ENCODE peak calls at places on chromosome 9, in seven cellular contexts. One of them, this sample, is unnamed. For H3K4me1, the result is how much of the 10 kb centered on the place peaks cover.

GRCh38 chr9:135809166-135809565 is 98.2 kb downstream of the CAMSAP1 start:
- DNase-seq in esophagus squamous epithelium: no peak
- DNase-seq in GM23338: no peak
- DNase-seq in spleen: no peak
- DNase-seq in hepatocyte: no peak
- DNase-seq in tibial nerve: no peak
- DNase-seq in HepG2: no peak
- DNase-seq in this sample: no peak

GRCh38 chr9:89218040-89218928 is 39.7 kb upstream of the SHC3 start:
- DNase-seq in esophagus squamous epithelium: no peak
- DNase-seq in GM23338: peak
- DNase-seq in spleen: no peak
- DNase-seq in hepatocyte: no peak
- DNase-seq in tibial nerve: no peak
- DNase-seq in HepG2: no peak
- DNase-seq in this sample: no peak

GRCh38 chr9:130794923-130795495 is 40.0 kb upstream of the ABL1 start:
- DNase-seq in esophagus squamous epithelium: no peak
- DNase-seq in GM23338: peak
- DNase-seq in spleen: no peak
- DNase-seq in hepatocyte: no peak
- DNase-seq in tibial nerve: no peak
- DNase-seq in HepG2: no peak
- DNase-seq in this sample: no peak

GRCh38 chr9:129813661-129814060 is 10.3 kb downstream of the TOR1A start:
- DNase-seq in esophagus squamous epithelium: no peak
- DNase-seq in GM23338: no peak
- DNase-seq in spleen: no peak
- DNase-seq in hepatocyte: no peak
- DNase-seq in tibial nerve: no peak
- DNase-seq in HepG2: no peak
- DNase-seq in this sample: no peak

GRCh38 chr9:91391426-91392217 is 29.9 kb upstream of the AUH start:
- DNase-seq in esophagus squamous epithelium: no peak
- DNase-seq in GM23338: no peak
- DNase-seq in spleen: no peak
- DNase-seq in hepatocyte: no peak
- DNase-seq in tibial nerve: no peak
- DNase-seq in HepG2: no peak
- DNase-seq in this sample: no peak

GRCh38 chr9:15135167-15135792 is 171.7 kb downstream of the TTC39B start:
- DNase-seq in esophagus squamous epithelium: no peak
- DNase-seq in GM23338: peak
- DNase-seq in spleen: no peak
- DNase-seq in hepatocyte: peak
- DNase-seq in tibial nerve: peak
- DNase-seq in HepG2: peak
- DNase-seq in this sample: peak

GRCh38 chr9:77433675-77434445 is 214.3 kb downstream of the GNA14 start:
- DNase-seq in esophagus squamous epithelium: no peak
- DNase-seq in GM23338: peak
- DNase-seq in spleen: no peak
- DNase-seq in hepatocyte: peak
- DNase-seq in tibial nerve: peak
- DNase-seq in HepG2: peak
- DNase-seq in this sample: peak

GRCh38 chr9:110059461-110059860 is 148.5 kb downstream of the C9orf152 start:
- DNase-seq in esophagus squamous epithelium: no peak
- DNase-seq in GM23338: no peak
- DNase-seq in spleen: no peak
- DNase-seq in hepatocyte: no peak
- DNase-seq in tibial nerve: no peak
- DNase-seq in HepG2: no peak
- DNase-seq in this sample: no peak

GRCh38 chr9:20786807-20787206 is 102.7 kb downstream of the FOCAD start:
- DNase-seq in esophagus squamous epithelium: no peak
- DNase-seq in GM23338: no peak
- DNase-seq in spleen: no peak
- DNase-seq in hepatocyte: no peak
- DNase-seq in tibial nerve: no peak
- DNase-seq in HepG2: no peak
- DNase-seq in this sample: no peak

GRCh38 chr9:96020822-96021615 is 145.5 kb downstream of the ERCC6L2 start:
- DNase-seq in esophagus squamous epithelium: no peak
- DNase-seq in GM23338: peak
- DNase-seq in spleen: peak
- DNase-seq in hepatocyte: peak
- DNase-seq in tibial nerve: no peak
- DNase-seq in HepG2: no peak
- DNase-seq in this sample: peak

GRCh38 chr9:6413365-6414263 is 615 bp downstream of the UHRF2 start:
- DNase-seq in esophagus squamous epithelium: no peak
- DNase-seq in GM23338: peak
- DNase-seq in spleen: peak
- DNase-seq in hepatocyte: peak
- DNase-seq in tibial nerve: no peak
- DNase-seq in HepG2: no peak
- DNase-seq in this sample: no peak

GRCh38 chr9:114929166-114929565 is 1.2 kb downstream of the TNFSF8 start:
- DNase-seq in esophagus squamous epithelium: no peak
- DNase-seq in GM23338: no peak
- DNase-seq in spleen: no peak
- DNase-seq in hepatocyte: no peak
- DNase-seq in tibial nerve: no peak
- DNase-seq in HepG2: no peak
- DNase-seq in this sample: no peak

GRCh38 chr9:80648336-80648735 is 1041.0 kb downstream of the TLE1 start:
- DNase-seq in esophagus squamous epithelium: no peak
- DNase-seq in GM23338: no peak
- DNase-seq in spleen: no peak
- DNase-seq in hepatocyte: no peak
- DNase-seq in tibial nerve: no peak
- DNase-seq in HepG2: no peak
- DNase-seq in this sample: no peak

GRCh38 chr9:109115931-109116541 is 3.7 kb downstream of the TMEM245 start:
- DNase-seq in esophagus squamous epithelium: no peak
- DNase-seq in GM23338: no peak
- DNase-seq in spleen: no peak
- DNase-seq in hepatocyte: no peak
- DNase-seq in tibial nerve: no peak
- DNase-seq in HepG2: no peak
- DNase-seq in this sample: no peak

GRCh38 chr9:90517103-90517502 is 125.5 kb downstream of the DIRAS2 start:
- DNase-seq in esophagus squamous epithelium: no peak
- DNase-seq in GM23338: peak
- DNase-seq in spleen: no peak
- DNase-seq in hepatocyte: peak
- DNase-seq in tibial nerve: no peak
- DNase-seq in HepG2: no peak
- DNase-seq in this sample: peak

GRCh38 chr9:87122947-87123685 is 175.8 kb upstream of the GAS1 start:
- DNase-seq in esophagus squamous epithelium: no peak
- DNase-seq in GM23338: no peak
- DNase-seq in spleen: no peak
- DNase-seq in hepatocyte: peak
- DNase-seq in tibial nerve: no peak
- DNase-seq in HepG2: no peak
- DNase-seq in this sample: peak

DNA sequence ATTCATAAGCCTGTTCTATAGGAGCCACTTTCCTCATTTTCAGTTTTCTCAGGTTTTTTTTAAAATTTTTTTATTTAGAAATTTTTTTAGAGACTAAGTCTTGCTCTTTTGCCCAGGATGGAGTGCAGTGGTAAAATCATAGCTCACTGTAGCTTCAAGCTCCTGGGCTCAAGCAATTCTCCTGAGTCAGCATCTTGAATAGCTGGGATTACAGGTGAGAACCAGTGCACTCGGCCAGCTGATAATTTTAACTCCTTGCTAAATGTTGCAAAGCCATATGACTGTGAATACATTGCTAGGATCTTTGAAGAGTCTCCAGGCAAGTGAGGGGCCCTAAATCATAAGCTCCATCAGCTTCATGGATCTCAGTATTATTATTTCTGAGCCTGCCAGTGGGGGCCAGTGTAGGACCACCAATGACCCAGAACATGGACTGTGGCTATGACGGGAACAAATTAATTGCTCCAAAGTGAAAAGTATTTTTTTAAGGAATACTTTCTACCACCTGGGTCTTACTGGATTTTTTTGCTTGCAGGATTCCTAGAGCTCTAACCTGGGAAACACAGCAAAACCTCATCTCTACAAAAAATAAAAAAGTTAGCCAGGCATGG is 5.7 kb upstream of the GAPVD1 start:
- DNase-seq in esophagus squamous epithelium: no peak
- DNase-seq in GM23338: peak
- DNase-seq in spleen: no peak
- DNase-seq in hepatocyte: peak
- DNase-seq in tibial nerve: no peak
- DNase-seq in HepG2: peak
- DNase-seq in this sample: no peak
- TF ChIP-seq CTCF in esophagus squamous epithelium: peak
- TF ChIP-seq CTCF in GM23338: peak
- TF ChIP-seq CTCF in spleen: peak
- TF ChIP-seq CTCF in hepatocyte: peak
- TF ChIP-seq CTCF in tibial nerve: no peak
- TF ChIP-seq CTCF in HepG2: peak
- TF ChIP-seq CTCF in this sample: peak

DNA sequence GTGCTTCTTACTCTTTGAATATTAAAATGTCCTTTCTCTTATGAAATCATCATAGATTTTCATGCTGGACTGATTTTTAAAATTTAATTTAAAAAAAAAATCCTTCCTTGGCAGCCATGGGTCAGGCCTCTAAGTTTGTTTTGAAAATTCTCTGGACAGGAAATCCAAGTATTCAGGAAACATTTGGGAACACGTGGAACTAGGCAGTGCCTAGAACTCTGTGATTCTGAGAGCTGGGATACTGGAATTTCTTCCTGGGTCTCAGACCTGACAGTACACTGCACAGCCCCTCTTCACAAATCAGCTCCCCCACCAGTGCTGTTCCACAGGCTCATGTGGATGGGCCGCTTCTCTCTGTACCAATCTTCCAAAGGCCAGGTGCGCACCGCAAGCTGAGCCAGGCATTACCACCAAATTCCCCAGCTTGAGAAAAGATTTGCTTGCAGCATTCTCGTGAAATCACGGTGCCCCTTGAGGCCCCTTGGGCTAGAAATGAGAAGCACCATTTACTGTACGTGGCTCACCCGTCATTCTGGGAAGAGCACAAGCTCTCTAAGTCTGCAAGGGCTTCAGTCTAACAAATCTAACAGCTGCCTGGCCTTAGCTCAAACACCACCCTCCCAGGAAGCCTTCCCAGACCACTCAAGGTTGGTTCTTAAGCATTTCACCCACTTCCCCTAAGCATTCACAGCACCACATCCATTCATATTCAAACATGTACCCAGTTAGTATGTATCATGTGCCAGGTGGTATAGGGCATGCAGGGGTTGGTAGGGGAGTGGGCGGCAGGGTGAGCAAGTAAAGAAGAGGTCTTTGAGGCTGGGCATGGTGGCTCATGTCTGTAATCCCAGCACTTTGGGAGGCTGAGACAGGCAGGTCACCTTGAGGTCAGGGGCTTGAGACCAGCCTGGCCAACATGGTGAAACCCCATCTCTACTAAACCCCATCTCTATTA is 26.5 kb downstream of the B4GALT1 start:
- DNase-seq in esophagus squamous epithelium: no peak
- DNase-seq in GM23338: no peak
- DNase-seq in spleen: no peak
- DNase-seq in hepatocyte: no peak
- DNase-seq in tibial nerve: no peak
- DNase-seq in HepG2: no peak
- DNase-seq in this sample: no peak
- H3K4me1 ChIP-seq in esophagus squamous epithelium: half or more
- H3K4me1 ChIP-seq in GM23338: under half
- H3K4me1 ChIP-seq in spleen: half or more
- H3K4me1 ChIP-seq in hepatocyte: half or more
- H3K4me1 ChIP-seq in tibial nerve: half or more
- H3K4me1 ChIP-seq in HepG2: half or more
- H3K4me1 ChIP-seq in this sample: under half

DNA sequence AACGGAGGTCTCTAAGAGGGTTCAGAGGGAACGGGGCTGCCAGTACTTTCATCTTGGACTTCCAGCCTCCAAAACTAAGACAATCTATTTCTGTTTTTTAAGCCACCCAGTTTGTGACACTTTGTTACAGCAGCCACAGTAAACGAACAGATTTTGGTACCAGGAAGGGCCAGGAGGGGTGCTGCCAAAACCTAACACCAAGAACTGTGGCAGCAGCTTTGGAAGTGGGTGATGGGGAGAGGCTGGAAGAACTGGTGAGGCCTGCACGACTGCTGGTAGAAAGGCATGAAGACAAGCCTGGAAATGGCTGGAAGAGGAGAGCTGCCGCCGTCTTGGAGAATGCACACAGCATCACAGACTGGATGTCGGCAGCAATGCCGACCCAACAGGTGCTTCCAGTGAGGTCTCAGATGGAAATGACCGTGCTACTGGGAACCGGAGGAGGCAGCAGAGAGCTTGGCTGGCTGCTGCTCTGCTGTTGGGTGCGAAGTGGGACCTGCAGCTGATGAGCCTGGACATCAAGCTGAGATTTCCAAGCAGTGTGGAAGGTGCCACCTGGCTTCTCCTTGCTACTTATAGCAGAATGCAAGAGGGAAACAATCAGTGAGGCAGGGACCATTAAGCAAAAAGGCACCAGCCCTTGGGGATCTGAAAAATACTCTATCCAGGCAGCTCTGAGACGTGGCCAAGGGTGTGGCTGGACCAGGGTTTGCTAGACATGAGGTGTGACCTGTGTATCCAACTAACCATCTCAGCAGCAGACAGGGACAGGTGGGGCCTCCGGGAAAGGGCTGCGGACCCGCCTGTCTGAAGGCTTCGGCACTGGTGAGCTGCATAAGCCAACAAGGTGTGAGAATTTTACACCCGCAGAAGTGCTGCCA is 4.7 kb upstream of the TMEM210 start:
- DNase-seq in esophagus squamous epithelium: no peak
- DNase-seq in GM23338: peak
- DNase-seq in spleen: no peak
- DNase-seq in hepatocyte: peak
- DNase-seq in tibial nerve: no peak
- DNase-seq in HepG2: peak
- DNase-seq in this sample: no peak
- TF ChIP-seq CTCF in esophagus squamous epithelium: peak
- TF ChIP-seq CTCF in GM23338: peak
- TF ChIP-seq CTCF in spleen: peak
- TF ChIP-seq CTCF in hepatocyte: peak
- TF ChIP-seq CTCF in tibial nerve: peak
- TF ChIP-seq CTCF in HepG2: peak
- TF ChIP-seq CTCF in this sample: peak

DNA sequence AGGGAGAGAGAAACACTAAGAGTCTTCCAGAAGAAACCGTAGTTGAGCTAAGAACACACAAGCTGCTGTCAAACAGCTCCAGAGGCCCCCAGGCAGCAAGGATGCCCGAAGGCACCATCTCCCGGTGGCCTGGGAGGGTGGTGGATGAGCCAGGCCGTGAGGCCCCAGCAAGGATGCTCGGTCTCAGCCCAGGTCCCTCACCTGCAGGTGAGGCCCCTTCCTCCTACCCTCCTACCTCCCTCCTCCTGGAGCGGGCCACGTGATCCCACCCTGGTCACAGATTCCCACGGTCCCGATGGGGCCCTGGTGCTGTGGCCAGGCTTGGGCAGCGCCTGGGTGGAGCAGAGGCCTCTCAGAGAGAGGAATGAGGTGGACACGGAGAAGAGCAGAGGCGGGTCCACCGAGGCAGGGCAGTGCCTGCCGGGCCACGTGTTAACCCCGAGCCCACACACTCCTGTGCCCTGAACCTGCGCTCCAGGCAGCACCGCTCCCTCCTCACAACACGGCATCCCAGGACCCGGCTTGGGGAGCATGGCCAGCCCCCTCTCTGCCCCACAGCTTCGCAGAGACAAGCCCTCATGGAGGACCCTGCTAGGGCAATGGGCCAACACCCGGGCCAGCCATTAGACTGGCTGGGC is 95.4 kb upstream of the SARDH start:
- DNase-seq in esophagus squamous epithelium: no peak
- DNase-seq in GM23338: no peak
- DNase-seq in spleen: no peak
- DNase-seq in hepatocyte: no peak
- DNase-seq in tibial nerve: no peak
- DNase-seq in HepG2: no peak
- DNase-seq in this sample: no peak
- H3K4me1 ChIP-seq in esophagus squamous epithelium: under half
- H3K4me1 ChIP-seq in GM23338: under half
- H3K4me1 ChIP-seq in spleen: under half
- H3K4me1 ChIP-seq in hepatocyte: under half
- H3K4me1 ChIP-seq in tibial nerve: under half
- H3K4me1 ChIP-seq in HepG2: under half
- H3K4me1 ChIP-seq in this sample: under half

This sample was measured in foreskin keratinocyte.